ENCODE peak calls at places on chromosomes 11 and 22, in six cellular contexts. One of them, this sample, is unnamed.

GRCh38 chr22:27267145-27267544 is 534.4 kb downstream of the MN1 start:
- DNase-seq in effector memory CD4-positive, alpha-beta T cell: no peak
- DNase-seq in OCI-LY7: no peak
- DNase-seq in PC-3: no peak
- DNase-seq in GM23338: no peak
- DNase-seq in A549: no peak
- DNase-seq in this sample: no peak

GRCh38 chr22:45997775-45998637 is 21.0 kb upstream of the WNT7B start:
- DNase-seq in effector memory CD4-positive, alpha-beta T cell: no peak
- DNase-seq in OCI-LY7: no peak
- DNase-seq in PC-3: peak
- DNase-seq in GM23338: no peak
- DNase-seq in A549: no peak
- DNase-seq in this sample: no peak

GRCh38 chr11:46669606-46670243 is 30.7 kb downstream of the ARHGAP1 start:
- DNase-seq in effector memory CD4-positive, alpha-beta T cell: no peak
- DNase-seq in OCI-LY7: peak
- DNase-seq in PC-3: peak
- DNase-seq in GM23338: peak
- DNase-seq in A549: peak
- DNase-seq in this sample: no peak

GRCh38 chr11:126892781-126893180 is 107.8 kb downstream of the KIRREL3 start:
- DNase-seq in effector memory CD4-positive, alpha-beta T cell: no peak
- DNase-seq in OCI-LY7: no peak
- DNase-seq in PC-3: no peak
- DNase-seq in GM23338: no peak
- DNase-seq in A549: no peak
- DNase-seq in this sample: no peak

GRCh38 chr11:95924414-95924760 is 480 bp upstream of the MTMR2 start:
- DNase-seq in effector memory CD4-positive, alpha-beta T cell: no peak
- DNase-seq in OCI-LY7: no peak
- DNase-seq in PC-3: peak
- DNase-seq in GM23338: peak
- DNase-seq in A549: no peak
- DNase-seq in this sample: no peak

GRCh38 chr11:104286129-104286528 is 122.2 kb upstream of the PDGFD start:
- DNase-seq in effector memory CD4-positive, alpha-beta T cell: no peak
- DNase-seq in OCI-LY7: no peak
- DNase-seq in PC-3: no peak
- DNase-seq in GM23338: no peak
- DNase-seq in A549: no peak
- DNase-seq in this sample: no peak

GRCh38 chr22:37169947-37170688 is 17.9 kb downstream of the C1QTNF6 start:
- DNase-seq in effector memory CD4-positive, alpha-beta T cell: no peak
- DNase-seq in OCI-LY7: no peak
- DNase-seq in PC-3: no peak
- DNase-seq in GM23338: no peak
- DNase-seq in A549: no peak
- DNase-seq in this sample: peak

GRCh38 chr11:112806876-112807275 is 154.3 kb upstream of the NCAM1 start:
- DNase-seq in effector memory CD4-positive, alpha-beta T cell: no peak
- DNase-seq in OCI-LY7: no peak
- DNase-seq in PC-3: no peak
- DNase-seq in GM23338: no peak
- DNase-seq in A549: no peak
- DNase-seq in this sample: no peak

GRCh38 chr11:65434667-65435179 is 12.1 kb downstream of the NEAT1 start:
- DNase-seq in effector memory CD4-positive, alpha-beta T cell: no peak
- DNase-seq in OCI-LY7: no peak
- DNase-seq in PC-3: no peak
- DNase-seq in GM23338: no peak
- DNase-seq in A549: no peak
- DNase-seq in this sample: no peak

GRCh38 chr11:71284525-71285092 is 32.2 kb upstream of the SHANK2 start:
- DNase-seq in effector memory CD4-positive, alpha-beta T cell: no peak
- DNase-seq in OCI-LY7: no peak
- DNase-seq in PC-3: peak
- DNase-seq in GM23338: no peak
- DNase-seq in A549: no peak
- DNase-seq in this sample: no peak

GRCh38 chr11:126163074-126163700 is 48.3 kb downstream of the RPUSD4 start:
- DNase-seq in effector memory CD4-positive, alpha-beta T cell: no peak
- DNase-seq in OCI-LY7: no peak
- DNase-seq in PC-3: peak
- DNase-seq in GM23338: no peak
- DNase-seq in A549: no peak
- DNase-seq in this sample: no peak

GRCh38 chr11:10405858-10406592 is 49.0 kb upstream of the AMPD3 start:
- DNase-seq in effector memory CD4-positive, alpha-beta T cell: no peak
- DNase-seq in OCI-LY7: peak
- DNase-seq in PC-3: peak
- DNase-seq in GM23338: peak
- DNase-seq in A549: peak
- DNase-seq in this sample: peak

GRCh38 chr11:13288375-13289029 is 10.9 kb downstream of the BMAL1 start:
- DNase-seq in effector memory CD4-positive, alpha-beta T cell: no peak
- DNase-seq in OCI-LY7: no peak
- DNase-seq in PC-3: peak
- DNase-seq in GM23338: no peak
- DNase-seq in A549: no peak
- DNase-seq in this sample: no peak

GRCh38 chr11:18521123-18521522 is 5.6 kb downstream of the TSG101 start:
- DNase-seq in effector memory CD4-positive, alpha-beta T cell: no peak
- DNase-seq in OCI-LY7: no peak
- DNase-seq in PC-3: no peak
- DNase-seq in GM23338: no peak
- DNase-seq in A549: no peak
- DNase-seq in this sample: no peak

GRCh38 chr11:68313574-68314202 is 1.3 kb downstream of the LRP5 start:
- DNase-seq in effector memory CD4-positive, alpha-beta T cell: no peak
- DNase-seq in OCI-LY7: no peak
- DNase-seq in PC-3: peak
- DNase-seq in GM23338: peak
- DNase-seq in A549: no peak
- DNase-seq in this sample: no peak

GRCh38 chr11:47139878-47140277 is 36.8 kb downstream of the ARFGAP2 start:
- DNase-seq in effector memory CD4-positive, alpha-beta T cell: no peak
- DNase-seq in OCI-LY7: no peak
- DNase-seq in PC-3: no peak
- DNase-seq in GM23338: no peak
- DNase-seq in A549: no peak
- DNase-seq in this sample: no peak

GRCh38 chr11:132792341-132793140 is 739.8 kb downstream of the OPCML start:
- DNase-seq in effector memory CD4-positive, alpha-beta T cell: no peak
- DNase-seq in OCI-LY7: no peak
- DNase-seq in PC-3: no peak
- DNase-seq in GM23338: peak
- DNase-seq in A549: no peak
- DNase-seq in this sample: no peak

GRCh38 chr11:6927030-6927617 is 898 bp downstream of the ZNF215 start:
- DNase-seq in effector memory CD4-positive, alpha-beta T cell: no peak
- DNase-seq in OCI-LY7: peak
- DNase-seq in PC-3: no peak
- DNase-seq in GM23338: peak
- DNase-seq in A549: no peak
- DNase-seq in this sample: no peak

GRCh38 chr11:108224908-108225786 is 2.3 kb downstream of the ATM start:
- DNase-seq in effector memory CD4-positive, alpha-beta T cell: no peak
- DNase-seq in OCI-LY7: peak
- DNase-seq in PC-3: no peak
- DNase-seq in GM23338: no peak
- DNase-seq in A549: no peak
- DNase-seq in this sample: peak

GRCh38 chr22:47038206-47038835 is 275.9 kb downstream of the TBC1D22A start:
- DNase-seq in effector memory CD4-positive, alpha-beta T cell: no peak
- DNase-seq in OCI-LY7: no peak
- DNase-seq in PC-3: no peak
- DNase-seq in GM23338: no peak
- DNase-seq in A549: no peak
- DNase-seq in this sample: no peak

GRCh38 chr11:103091441-103091809 is 535 bp downstream of the DCUN1D5 start:
- DNase-seq in effector memory CD4-positive, alpha-beta T cell: no peak
- DNase-seq in OCI-LY7: peak
- DNase-seq in PC-3: peak
- DNase-seq in GM23338: peak
- DNase-seq in A549: peak
- DNase-seq in this sample: peak

GRCh38 chr11:10866893-10867331 is 9.1 kb upstream of the ZBED5 start:
- DNase-seq in effector memory CD4-positive, alpha-beta T cell: no peak
- DNase-seq in OCI-LY7: no peak
- DNase-seq in PC-3: peak
- DNase-seq in GM23338: no peak
- DNase-seq in A549: no peak
- DNase-seq in this sample: no peak

GRCh38 chr11:44351006-44351660 is 41.2 kb upstream of the ALX4 start:
- DNase-seq in effector memory CD4-positive, alpha-beta T cell: no peak
- DNase-seq in OCI-LY7: peak
- DNase-seq in PC-3: no peak
- DNase-seq in GM23338: no peak
- DNase-seq in A549: no peak
- DNase-seq in this sample: no peak

GRCh38 chr22:35721954-35722353 is 4.3 kb downstream of the APOL5 start:
- DNase-seq in effector memory CD4-positive, alpha-beta T cell: no peak
- DNase-seq in OCI-LY7: no peak
- DNase-seq in PC-3: no peak
- DNase-seq in GM23338: no peak
- DNase-seq in A549: no peak
- DNase-seq in this sample: no peak

GRCh38 chr11:35046606-35047005 is 92.4 kb upstream of the CD44 start:
- DNase-seq in effector memory CD4-positive, alpha-beta T cell: no peak
- DNase-seq in OCI-LY7: no peak
- DNase-seq in PC-3: no peak
- DNase-seq in GM23338: no peak
- DNase-seq in A549: no peak
- DNase-seq in this sample: no peak
- H3K27ac ChIP-seq in effector memory CD4-positive, alpha-beta T cell: peak
- H3K27ac ChIP-seq in OCI-LY7: no peak
- H3K27ac ChIP-seq in PC-3: no peak
- H3K27ac ChIP-seq in GM23338: no peak
- H3K27ac ChIP-seq in A549: no peak
- H3K27ac ChIP-seq in this sample: peak

DNA sequence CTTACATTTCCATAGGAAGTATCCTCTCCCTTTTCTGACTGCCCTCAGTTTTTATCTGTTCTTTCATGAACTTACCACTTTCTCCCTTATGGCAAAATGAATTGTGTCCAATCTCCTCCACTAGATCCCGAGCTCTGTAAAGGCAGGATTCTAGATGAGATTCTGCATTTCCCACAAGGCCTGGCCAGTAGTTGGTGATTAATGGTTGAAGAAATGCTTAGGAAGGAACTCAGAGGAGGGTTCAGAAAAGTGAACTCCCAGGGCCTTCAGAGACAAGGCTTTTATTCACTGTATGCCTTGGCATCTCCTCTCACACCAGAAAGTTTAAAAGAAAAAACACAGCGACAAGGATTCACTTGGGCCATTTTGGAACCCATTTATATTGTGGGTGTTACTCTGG is 66.2 kb downstream of the CCDC81 start:
- DNase-seq in effector memory CD4-positive, alpha-beta T cell: no peak
- DNase-seq in OCI-LY7: no peak
- DNase-seq in PC-3: no peak
- DNase-seq in GM23338: no peak
- DNase-seq in A549: no peak
- DNase-seq in this sample: no peak
- H3K27ac ChIP-seq in effector memory CD4-positive, alpha-beta T cell: no peak
- H3K27ac ChIP-seq in OCI-LY7: no peak
- H3K27ac ChIP-seq in PC-3: no peak
- H3K27ac ChIP-seq in GM23338: no peak
- H3K27ac ChIP-seq in A549: no peak
- H3K27ac ChIP-seq in this sample: no peak

DNA sequence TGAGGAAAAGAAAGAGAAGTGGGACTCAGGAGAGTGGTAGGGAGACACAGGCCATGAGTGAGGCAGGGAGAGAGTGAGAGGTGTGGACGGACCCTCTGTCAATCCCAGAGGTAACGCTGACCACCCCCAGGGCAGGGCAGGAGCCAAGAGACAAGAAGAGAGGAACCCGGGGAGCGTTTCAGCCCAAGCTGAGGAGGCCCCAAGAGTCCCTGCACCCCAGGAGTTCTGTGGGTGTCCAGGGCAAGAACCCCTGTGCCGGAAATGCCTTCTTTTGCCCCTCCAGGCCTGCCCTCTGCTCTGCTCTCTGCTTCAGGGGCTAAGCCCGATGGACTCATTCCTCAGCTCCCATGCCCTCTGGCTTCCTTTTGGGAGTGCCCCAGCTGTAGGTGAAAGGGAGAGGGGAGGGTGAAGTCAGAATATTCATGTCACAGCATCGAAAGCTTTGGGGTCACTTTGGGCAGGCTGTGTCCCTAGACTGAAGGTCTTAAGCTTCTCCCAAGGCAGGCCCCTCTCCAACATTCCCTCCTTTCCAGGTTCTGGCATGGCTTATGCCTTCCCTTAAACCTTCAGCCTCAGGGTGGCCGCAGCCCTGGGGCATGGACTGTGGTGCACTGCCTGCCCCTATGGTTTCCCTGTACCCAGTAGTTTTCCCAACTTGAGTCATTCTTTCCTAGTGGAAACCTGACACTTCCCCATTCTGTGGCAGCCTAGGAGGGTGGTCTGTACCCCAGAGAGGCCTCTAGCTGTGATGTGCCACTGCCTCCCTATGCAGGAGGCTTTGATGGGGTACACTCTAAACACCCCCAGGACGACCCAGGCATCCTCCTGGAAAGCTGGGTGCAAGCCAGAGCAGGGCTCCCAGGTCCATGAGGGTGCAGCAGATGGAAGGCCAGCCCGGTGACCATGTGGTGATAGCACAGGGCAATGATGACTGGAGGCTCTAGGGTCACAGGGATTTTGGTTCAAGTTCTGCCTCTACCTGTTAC is 27.1 kb downstream of the MYEOV start:
- DNase-seq in effector memory CD4-positive, alpha-beta T cell: no peak
- DNase-seq in OCI-LY7: no peak
- DNase-seq in PC-3: peak
- DNase-seq in GM23338: no peak
- DNase-seq in A549: no peak
- DNase-seq in this sample: no peak
- H3K27ac ChIP-seq in effector memory CD4-positive, alpha-beta T cell: no peak
- H3K27ac ChIP-seq in OCI-LY7: no peak
- H3K27ac ChIP-seq in PC-3: peak
- H3K27ac ChIP-seq in GM23338: no peak
- H3K27ac ChIP-seq in A549: peak
- H3K27ac ChIP-seq in this sample: no peak

DNA sequence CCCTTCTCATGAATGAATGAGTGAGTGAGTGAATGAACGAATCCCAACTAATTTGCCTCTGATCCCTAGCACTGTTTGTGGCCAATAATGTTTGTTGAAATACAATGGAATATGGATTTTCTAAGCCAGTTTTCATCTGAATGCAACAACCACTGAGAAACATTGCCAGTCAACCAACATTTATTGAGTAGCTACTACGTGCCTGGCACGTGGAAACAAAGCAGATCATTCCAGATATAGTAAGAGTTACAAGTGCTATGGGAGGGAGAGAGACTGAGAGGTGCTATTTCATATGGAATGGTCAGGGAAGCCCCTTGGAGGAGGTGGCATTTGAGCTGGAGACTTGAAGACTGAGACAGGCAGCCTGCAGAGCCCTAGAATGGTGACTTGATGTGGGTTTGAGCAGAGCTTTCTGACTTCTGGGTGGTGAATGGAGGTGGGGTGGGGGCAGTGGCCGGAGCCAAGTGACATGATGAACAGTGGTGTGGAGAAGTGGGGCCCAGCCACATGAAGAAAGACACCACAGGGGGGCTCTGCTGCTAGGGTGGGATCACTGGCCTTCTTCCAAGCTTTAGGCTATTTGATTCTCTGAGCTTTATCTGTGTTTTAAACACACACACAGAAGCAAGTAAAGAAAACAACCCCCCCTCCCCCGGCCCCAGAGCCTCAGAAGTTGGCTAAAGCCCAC is 35.1 kb upstream of the SMTN start:
- DNase-seq in effector memory CD4-positive, alpha-beta T cell: no peak
- DNase-seq in OCI-LY7: no peak
- DNase-seq in PC-3: no peak
- DNase-seq in GM23338: no peak
- DNase-seq in A549: no peak
- DNase-seq in this sample: no peak
- H3K27ac ChIP-seq in effector memory CD4-positive, alpha-beta T cell: no peak
- H3K27ac ChIP-seq in OCI-LY7: no peak
- H3K27ac ChIP-seq in PC-3: no peak
- H3K27ac ChIP-seq in GM23338: no peak
- H3K27ac ChIP-seq in A549: peak
- H3K27ac ChIP-seq in this sample: no peak